ENCODE peak calls at places on chromosomes 1 and 21, in four cellular contexts. One of them, this sample, is unnamed.

GRCh38 chr1:25550155-25550506 is 6.7 kb downstream of the LDLRAP1 start:
- DNase-seq in HCT116: no peak
- DNase-seq in MM.1S: no peak
- DNase-seq in Panc1: no peak
- DNase-seq in this sample: no peak

GRCh38 chr1:11851171-11851570 is 3.6 kb upstream of the NPPA start:
- DNase-seq in Panc1: no peak
- DNase-seq in MM.1S: no peak
- DNase-seq in HCT116: no peak
- DNase-seq in this sample: no peak

GRCh38 chr1:26387447-26387846 is 14.9 kb upstream of the ZNF683 start:
- DNase-seq in MM.1S: no peak
- DNase-seq in HCT116: peak; percentile 88
- DNase-seq in Panc1: peak; percentile 59
- DNase-seq in this sample: no peak

GRCh38 chr1:204041232-204041767 is 31.6 kb upstream of the SOX13 start:
- DNase-seq in HCT116: no peak
- DNase-seq in Panc1: no peak
- DNase-seq in MM.1S: no peak
- DNase-seq in this sample: no peak

GRCh38 chr1:10679521-10680220 is 116.8 kb downstream of the CASZ1 start:
- DNase-seq in HCT116: peak; percentile 65
- DNase-seq in Panc1: no peak
- DNase-seq in MM.1S: no peak
- DNase-seq in this sample: no peak

GRCh38 chr21:24336491-24336890 is 1270.8 kb downstream of the MRPL39 start:
- DNase-seq in Panc1: no peak
- DNase-seq in HCT116: no peak
- DNase-seq in MM.1S: no peak
- DNase-seq in this sample: no peak

GRCh38 chr1:201505505-201505893 is 1.4 kb downstream of the CSRP1 start:
- DNase-seq in Panc1: no peak
- DNase-seq in HCT116: no peak
- DNase-seq in MM.1S: no peak
- DNase-seq in this sample: no peak

GRCh38 chr1:180925471-180926051 is 12.9 kb downstream of the KIAA1614 start:
- DNase-seq in Panc1: no peak
- DNase-seq in MM.1S: no peak
- DNase-seq in HCT116: no peak
- DNase-seq in this sample: no peak

GRCh38 chr21:25402134-25402957 is 204.9 kb downstream of the MRPL39 start:
- DNase-seq in MM.1S: no peak
- DNase-seq in HCT116: no peak
- DNase-seq in Panc1: no peak
- DNase-seq in this sample: no peak

GRCh38 chr21:26806734-26807372 is 38.4 kb downstream of the ADAMTS1 start:
- DNase-seq in Panc1: no peak
- DNase-seq in MM.1S: no peak
- DNase-seq in HCT116: no peak
- DNase-seq in this sample: peak; percentile 46

GRCh38 chr1:176617881-176618280 is 154.9 kb downstream of the PAPPA2 start:
- DNase-seq in MM.1S: no peak
- DNase-seq in Panc1: no peak
- DNase-seq in HCT116: no peak
- DNase-seq in this sample: no peak

GRCh38 chr1:172637522-172637921 is 21.4 kb upstream of the FASLG start:
- DNase-seq in MM.1S: no peak
- DNase-seq in HCT116: no peak
- DNase-seq in Panc1: no peak
- DNase-seq in this sample: peak; percentile 42

GRCh38 chr21:43187715-43188114 is 18.9 kb downstream of the CRYAA start:
- DNase-seq in MM.1S: no peak
- DNase-seq in HCT116: no peak
- DNase-seq in Panc1: no peak
- DNase-seq in this sample: no peak

GRCh38 chr1:26125946-26126320 is 14.3 kb downstream of the PDIK1L start:
- DNase-seq in HCT116: no peak
- DNase-seq in MM.1S: no peak
- DNase-seq in Panc1: no peak
- DNase-seq in this sample: no peak

GRCh38 chr1:155069551-155070391 is 6.2 kb downstream of the EFNA4 start:
- DNase-seq in HCT116: no peak
- DNase-seq in Panc1: no peak
- DNase-seq in MM.1S: no peak
- DNase-seq in this sample: no peak

GRCh38 chr1:65890201-65890600 is 97.5 kb downstream of the PDE4B start:
- DNase-seq in Panc1: no peak
- DNase-seq in MM.1S: no peak
- DNase-seq in HCT116: no peak
- DNase-seq in this sample: no peak

GRCh38 chr21:19547951-19548635 is 1144.5 kb upstream of the TMPRSS15 start:
- DNase-seq in MM.1S: no peak
- DNase-seq in HCT116: no peak
- DNase-seq in Panc1: no peak
- DNase-seq in this sample: no peak

GRCh38 chr1:116411784-116412479 is 38.9 kb downstream of the ATP1A1 start:
- DNase-seq in Panc1: no peak
- DNase-seq in MM.1S: no peak
- DNase-seq in HCT116: no peak
- DNase-seq in this sample: no peak

GRCh38 chr1:151134396-151134795 is 12.0 kb downstream of the SEMA6C start:
- DNase-seq in MM.1S: no peak
- DNase-seq in Panc1: no peak
- DNase-seq in HCT116: no peak
- DNase-seq in this sample: no peak

GRCh38 chr1:81703352-81703735 is 97.4 kb upstream of the ADGRL2 start:
- DNase-seq in HCT116: no peak
- DNase-seq in MM.1S: no peak
- DNase-seq in Panc1: no peak
- DNase-seq in this sample: no peak

GRCh38 chr1:65423884-65424655 is 3.6 kb downstream of the LEPR start:
- DNase-seq in HCT116: peak; percentile 70
- DNase-seq in Panc1: peak; percentile 87
- DNase-seq in MM.1S: no peak
- DNase-seq in this sample: peak; percentile 72

GRCh38 chr1:23913212-23913880 is at the start of gene CNR2:
- DNase-seq in MM.1S: no peak
- DNase-seq in HCT116: no peak
- DNase-seq in Panc1: no peak
- DNase-seq in this sample: no peak

GRCh38 chr1:33295023-33295422 is 25.9 kb downstream of the A3GALT2 start:
- DNase-seq in HCT116: no peak
- DNase-seq in Panc1: no peak
- DNase-seq in MM.1S: no peak
- DNase-seq in this sample: no peak

GRCh38 chr1:119351997-119352396 is 16.6 kb upstream of the HAO2 start:
- DNase-seq in HCT116: no peak
- DNase-seq in MM.1S: no peak
- DNase-seq in Panc1: no peak
- DNase-seq in this sample: no peak

GRCh38 chr1:201675143-201675542 is 136.2 kb downstream of the NAV1 start:
- DNase-seq in MM.1S: no peak
- DNase-seq in Panc1: no peak
- DNase-seq in HCT116: no peak
- DNase-seq in this sample: no peak

GRCh38 chr1:206658264-206658980 is 23.1 kb downstream of the DYRK3 start:
- DNase-seq in HCT116: peak; percentile 12
- DNase-seq in Panc1: no peak
- DNase-seq in MM.1S: peak; percentile 54
- DNase-seq in this sample: no peak

GRCh38 chr1:13836136-13836535 is 136.1 kb downstream of the PRDM2 start:
- DNase-seq in Panc1: no peak
- DNase-seq in MM.1S: no peak
- DNase-seq in HCT116: no peak
- DNase-seq in this sample: no peak

GRCh38 chr1:30758785-30759380 is 1.3 kb upstream of the LAPTM5 start:
- DNase-seq in Panc1: no peak
- DNase-seq in HCT116: peak; percentile 42
- DNase-seq in MM.1S: peak; percentile 68
- DNase-seq in this sample: no peak

GRCh38 chr1:174023438-174023837 is 1.3 kb upstream of the RC3H1 start:
- DNase-seq in MM.1S: no peak
- DNase-seq in HCT116: peak; percentile 50
- DNase-seq in Panc1: no peak
- DNase-seq in this sample: no peak

GRCh38 chr1:181089017-181089776 is 697 bp downstream of the IER5 start:
- DNase-seq in Panc1: no peak
- DNase-seq in HCT116: no peak
- DNase-seq in MM.1S: peak; percentile 53
- DNase-seq in this sample: no peak

GRCh38 chr1:109357673-109358072 is 40.0 kb downstream of the SORT1 start:
- DNase-seq in Panc1: no peak
- DNase-seq in MM.1S: no peak
- DNase-seq in HCT116: no peak
- DNase-seq in this sample: no peak

GRCh38 chr1:184622136-184622823 is 132.4 kb downstream of the EDEM3 start:
- DNase-seq in MM.1S: no peak
- DNase-seq in HCT116: no peak
- DNase-seq in Panc1: no peak
- DNase-seq in this sample: no peak

GRCh38 chr1:53949651-53950050 is 3.5 kb downstream of the LRRC42 start:
- DNase-seq in HCT116: no peak
- DNase-seq in Panc1: no peak
- DNase-seq in MM.1S: no peak
- DNase-seq in this sample: no peak

DNA sequence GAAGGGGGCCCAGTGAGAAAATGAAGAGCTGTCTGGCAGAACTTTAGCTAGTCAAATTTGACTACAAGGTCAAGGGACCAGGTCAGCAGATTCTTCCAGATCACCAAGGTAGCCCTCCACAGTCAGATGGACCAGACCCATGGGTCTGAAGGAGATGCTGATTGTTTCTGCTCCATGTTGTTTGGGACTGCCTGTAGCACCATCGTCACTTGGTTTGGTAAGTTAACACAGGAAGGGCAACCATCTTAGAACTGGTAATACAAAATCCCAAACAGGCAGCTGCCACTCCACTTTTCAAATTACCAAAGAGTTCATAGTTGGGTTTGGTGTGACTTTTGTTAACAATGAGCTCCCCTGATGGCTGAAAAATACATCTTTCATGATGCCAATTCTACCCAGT is 9.0 kb downstream of the ITPKB start:
- DNase-seq in Panc1: no peak
- DNase-seq in HCT116: no peak
- DNase-seq in MM.1S: no peak
- DNase-seq in this sample: no peak
- H3K4me3 ChIP-seq in Panc1: no peak overlapping the region
- H3K4me3 ChIP-seq in HCT116: no peak overlapping the region
- H3K4me3 ChIP-seq in MM.1S: no peak overlapping the region
- H3K4me3 ChIP-seq in this sample: no peak overlapping the region

GRCh38 chr1:92882817-92883216 is 51.0 kb downstream of the RPL5 start:
- DNase-seq in HCT116: no peak
- DNase-seq in Panc1: no peak
- DNase-seq in MM.1S: no peak
- DNase-seq in this sample: no peak

GRCh38 chr1:92887465-92887864 is 55.6 kb downstream of the RPL5 start:
- DNase-seq in MM.1S: no peak
- DNase-seq in Panc1: no peak
- DNase-seq in HCT116: no peak
- DNase-seq in this sample: no peak

GRCh38 chr1:92883297-92883696 is 51.5 kb downstream of the RPL5 start:
- DNase-seq in HCT116: no peak
- DNase-seq in MM.1S: no peak
- DNase-seq in Panc1: no peak
- DNase-seq in this sample: no peak

GRCh38 chr1:92884195-92884594 is 52.4 kb downstream of the RPL5 start:
- DNase-seq in Panc1: no peak
- DNase-seq in HCT116: no peak
- DNase-seq in MM.1S: no peak
- DNase-seq in this sample: no peak

DNA sequence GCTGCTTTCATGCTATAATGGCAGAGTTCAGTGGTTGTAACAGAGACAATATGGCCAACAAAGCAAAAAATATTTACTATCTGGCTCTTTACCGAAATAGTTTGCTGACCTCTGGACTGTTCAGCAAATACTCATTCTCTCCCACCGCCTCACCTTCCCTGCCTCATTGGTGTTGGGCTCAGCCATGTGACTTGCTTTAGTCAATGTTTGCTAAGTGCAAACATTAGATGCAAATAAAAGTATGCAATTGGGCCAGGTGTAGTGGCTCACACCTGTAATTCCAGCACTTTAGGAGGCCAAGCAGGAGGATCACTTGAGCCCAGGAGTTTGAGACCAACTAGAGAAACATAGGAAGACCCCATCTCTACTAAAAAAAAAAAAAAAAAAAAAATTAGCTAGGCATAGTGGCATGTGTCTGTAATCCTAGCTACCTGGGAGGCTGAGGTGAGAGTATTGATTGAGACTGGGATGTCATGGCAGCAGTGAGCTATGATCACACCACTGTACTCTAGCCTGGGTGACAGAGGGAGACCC is 55.1 kb downstream of the RPL5 start:
- DNase-seq in MM.1S: no peak
- DNase-seq in Panc1: no peak
- DNase-seq in HCT116: no peak
- DNase-seq in this sample: no peak
- H3K9me3 ChIP-seq in MM.1S: no peaks in the 10 kb centered on the region
- H3K9me3 ChIP-seq in Panc1: no peaks in the 10 kb centered on the region
- H3K9me3 ChIP-seq in HCT116: peaks cover 3% of the 10 kb centered on the region
- H3K9me3 ChIP-seq in this sample: peaks cover 1% of the 10 kb centered on the region

GRCh38 chr1:209618756-209619420 is 33.3 kb downstream of the LAMB3 start:
- DNase-seq in MM.1S: no peak
- DNase-seq in Panc1: no peak
- DNase-seq in HCT116: no peak
- DNase-seq in this sample: peak; percentile 68
- H3K4me3 ChIP-seq in MM.1S: no peak overlapping the region
- H3K4me3 ChIP-seq in Panc1: no peak overlapping the region
- H3K4me3 ChIP-seq in HCT116: no peak overlapping the region
- H3K4me3 ChIP-seq in this sample: no peak overlapping the region

GRCh38 chr1:50508040-50508586 is 84.9 kb upstream of the DMRTA2 start:
- DNase-seq in HCT116: no peak
- DNase-seq in Panc1: no peak
- DNase-seq in MM.1S: no peak
- DNase-seq in this sample: no peak

GRCh38 chr1:50497007-50497406 is 73.8 kb upstream of the DMRTA2 start:
- DNase-seq in HCT116: no peak
- DNase-seq in MM.1S: no peak
- DNase-seq in Panc1: no peak
- DNase-seq in this sample: no peak

GRCh38 chr1:50503515-50503914 is 80.3 kb upstream of the DMRTA2 start:
- DNase-seq in HCT116: no peak
- DNase-seq in Panc1: no peak
- DNase-seq in MM.1S: no peak
- DNase-seq in this sample: no peak

GRCh38 chr1:50505427-50505826 is 82.2 kb upstream of the DMRTA2 start:
- DNase-seq in Panc1: no peak
- DNase-seq in MM.1S: no peak
- DNase-seq in HCT116: no peak
- DNase-seq in this sample: no peak

DNA sequence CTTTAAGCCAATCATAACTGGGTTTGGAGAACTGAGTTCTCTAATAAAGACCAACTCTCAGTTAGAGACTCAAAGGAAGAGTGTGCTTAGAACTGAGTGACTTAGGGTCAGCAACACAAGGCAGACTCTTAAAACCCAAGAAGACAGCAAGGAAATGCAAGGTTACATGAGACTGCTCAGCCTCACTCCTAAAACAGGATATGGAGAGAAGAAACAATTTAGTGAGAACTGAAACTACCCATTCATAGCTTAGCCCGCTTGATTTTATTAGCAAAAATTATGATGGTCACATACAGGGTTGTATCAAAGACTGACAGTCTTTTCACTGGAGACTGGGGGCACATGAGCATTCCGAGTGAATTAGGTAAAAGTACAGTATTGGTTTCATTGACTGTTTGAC is 78.9 kb upstream of the DMRTA2 start:
- DNase-seq in HCT116: no peak
- DNase-seq in MM.1S: no peak
- DNase-seq in Panc1: no peak
- DNase-seq in this sample: no peak
- H3K9me3 ChIP-seq in HCT116: peaks cover 2% of the 10 kb centered on the region
- H3K9me3 ChIP-seq in MM.1S: no peaks in the 10 kb centered on the region
- H3K9me3 ChIP-seq in Panc1: peaks cover 7% of the 10 kb centered on the region
- H3K9me3 ChIP-seq in this sample: no peaks in the 10 kb centered on the region

This sample was measured in keratinocyte.